ENCODE peak calls at places on chromosomes 5 and 9, in four cellular contexts. J is HCT116, T is K562, A is HepG2. K is an unnamed sample.

GRCh38 chr9:19998153-19998552 is 209.3 kb upstream of the SLC24A2 start:
- DNase-seq in A (no peak), J (peak; percentile 12), T (no peak), K (no peak)

GRCh38 chr9:97749928-97750327 is 52.8 kb upstream of the XPA start:
- DNase-seq in A (no peak), T (no peak), J (no peak), K (no peak)

GRCh38 chr5:66538531-66538930 is 57.7 kb upstream of the MAST4 start:
- DNase-seq in T (no peak), J (no peak), A (no peak), K (no peak)

GRCh38 chr9:76181020-76181641 is 213.1 kb downstream of the RFK start:
- DNase-seq in J (peak; percentile 26), T (no peak), A (no peak), K (no peak)

GRCh38 chr5:14250094-14250777 is 107.1 kb downstream of the TRIO start:
- DNase-seq in A (peak; percentile 19), T (peak; percentile 52), J (no peak), K (no peak)

GRCh38 chr5:180353226-180353962 is at the start of gene GFPT2:
- DNase-seq in A (peak; percentile 28), T (peak; percentile 100), J (no peak), K (no peak)

GRCh38 chr9:27133817-27134216 is 24.8 kb downstream of the TEK start:
- DNase-seq in J (no peak), T (no peak), A (no peak), K (no peak)

GRCh38 chr9:113715086-113715485 is 161.0 kb upstream of the ZNF618 start:
- DNase-seq in A (no peak), J (no peak), T (no peak), K (no peak)

GRCh38 chr9:93864029-93864428 is 91.1 kb downstream of the BARX1 start:
- DNase-seq in A (no peak), J (no peak), T (no peak), K (no peak)

GRCh38 chr9:92931606-92932005 is 15.7 kb upstream of the FGD3 start:
- DNase-seq in T (no peak), J (no peak), A (no peak), K (no peak)

GRCh38 chr9:127968717-127969383 is 11.9 kb downstream of the EEIG1 start:
- DNase-seq in A (no peak), J (peak; percentile 67), T (no peak), K (peak; percentile 67)

GRCh38 chr5:157494178-157494830 is 34.3 kb downstream of the NIPAL4 start:
- DNase-seq in J (no peak), T (no peak), A (peak; percentile 44), K (no peak)

GRCh38 chr9:35605336-35606137 is 475 bp downstream of the TESK1 start:
- DNase-seq in T (peak; percentile 61), A (no peak), J (no peak), K (no peak)

GRCh38 chr9:68697846-68698245 is 7.2 kb upstream of the PIP5K1B start:
- DNase-seq in J (no peak), A (no peak), T (no peak), K (no peak)

GRCh38 chr5:137938358-137939138 is 49.3 kb downstream of the PKD2L2 start:
- DNase-seq in T (no peak), A (no peak), J (no peak), K (no peak)

GRCh38 chr5:34736445-34737119 is 80.5 kb downstream of the RAI14 start:
- DNase-seq in J (peak; percentile 8), T (no peak), A (peak; percentile 40), K (no peak)

DNA sequence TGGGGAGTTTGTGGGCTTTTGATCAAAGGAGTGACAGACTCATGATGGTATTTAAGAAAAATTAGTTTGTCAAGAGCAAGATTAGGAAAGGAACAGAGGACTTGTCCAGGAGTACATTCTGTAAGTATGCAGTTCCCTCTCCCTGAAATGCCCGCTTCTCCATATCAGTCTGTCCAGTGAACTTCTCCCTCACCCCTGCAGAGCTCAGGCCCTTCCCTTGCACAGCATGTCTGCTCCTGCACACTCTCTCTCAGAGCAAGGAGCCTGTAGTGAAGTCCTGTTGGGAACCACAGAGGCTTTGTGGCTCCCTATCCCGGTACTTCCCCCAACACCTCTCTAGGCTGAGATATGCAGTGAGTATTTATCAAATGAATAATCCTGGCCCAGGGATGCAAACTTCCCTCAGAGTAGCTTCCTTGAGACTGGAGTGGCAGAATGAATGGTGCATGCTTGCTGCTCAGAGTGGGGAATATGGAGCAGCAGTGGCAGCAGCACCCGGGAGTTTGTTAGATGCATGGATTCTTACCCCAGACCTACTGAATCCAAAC is 48.8 kb downstream of the POC5 start:
- DNase-seq in A (no peak), J (no peak), T (no peak), K (no peak)
- TF ChIP-seq TCF7L2 in A (no peak), J (no peak), T (no peak), K (no peak)

GRCh38 chr5:176868126-176868525 is 31.0 kb downstream of the HK3 start:
- DNase-seq in A (no peak), J (no peak), T (no peak), K (no peak)

GRCh38 chr5:176868731-176869130 is 30.4 kb downstream of the HK3 start:
- DNase-seq in A (no peak), T (no peak), J (no peak), K (no peak)

GRCh38 chr5:176865964-176866363 is 33.2 kb downstream of the HK3 start:
- DNase-seq in J (no peak), T (no peak), A (no peak), K (no peak)

GRCh38 chr5:176864755-176865154 is 34.4 kb downstream of the HK3 start:
- DNase-seq in J (no peak), A (no peak), T (no peak), K (no peak)

GRCh38 chr5:176866913-176867312 is 32.2 kb downstream of the HK3 start:
- DNase-seq in T (no peak), J (no peak), A (no peak), K (no peak)
- TF ChIP-seq TCF7L2 in T (no peak), J (no peak), A (no peak), K (no peak)

DNA sequence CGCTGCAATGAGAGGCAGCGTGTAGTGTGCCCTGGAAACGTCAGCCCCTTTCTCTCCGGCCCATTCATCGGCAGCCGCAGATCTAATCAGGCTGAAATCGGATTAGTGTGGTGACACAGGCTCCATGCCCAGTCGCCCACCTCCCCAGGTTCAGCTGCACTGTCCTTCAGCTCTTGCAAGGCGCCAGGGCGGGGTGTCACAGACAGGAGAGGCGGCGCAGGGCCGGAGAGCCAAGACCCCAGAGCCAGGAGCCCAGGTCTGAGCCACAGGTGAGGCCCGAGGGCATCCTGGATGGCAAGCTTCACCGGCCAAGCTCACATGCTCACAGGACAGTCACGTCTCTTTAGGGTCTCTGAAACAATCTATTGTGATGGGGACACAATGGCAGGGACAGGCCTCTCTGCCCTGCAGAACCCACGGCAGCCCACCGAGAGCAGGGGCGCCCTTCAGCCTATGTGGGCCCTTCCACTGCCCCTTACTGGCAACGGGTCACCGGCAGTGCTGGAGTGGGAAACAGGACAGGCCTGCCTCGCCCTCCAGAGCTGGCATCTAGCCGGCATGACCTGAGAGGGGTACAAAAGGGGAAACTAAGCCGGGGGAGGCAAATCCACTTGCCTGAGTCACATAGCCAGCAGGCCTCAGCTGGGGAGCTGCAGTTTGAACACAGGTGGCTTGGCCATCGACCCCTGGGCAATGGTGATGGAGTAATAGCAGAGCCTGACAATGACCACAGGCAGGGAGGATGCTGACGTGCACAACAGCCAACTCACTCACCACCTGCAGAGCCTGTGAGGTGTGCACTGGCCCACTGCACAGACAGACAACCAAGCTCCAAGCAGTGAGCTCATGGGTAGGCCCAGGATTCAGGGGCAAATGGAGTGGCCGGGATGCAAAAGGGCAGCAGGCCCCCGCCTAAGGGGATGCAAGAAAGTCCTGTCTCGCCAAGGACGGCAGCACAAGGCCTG is 48.1 kb downstream of the VAV2 start:
- DNase-seq in J (no peak), T (no peak), A (no peak), K (no peak)
- TF ChIP-seq TCF7L2 in J (no peak), T (no peak), A (no peak), K (no peak)

DNA sequence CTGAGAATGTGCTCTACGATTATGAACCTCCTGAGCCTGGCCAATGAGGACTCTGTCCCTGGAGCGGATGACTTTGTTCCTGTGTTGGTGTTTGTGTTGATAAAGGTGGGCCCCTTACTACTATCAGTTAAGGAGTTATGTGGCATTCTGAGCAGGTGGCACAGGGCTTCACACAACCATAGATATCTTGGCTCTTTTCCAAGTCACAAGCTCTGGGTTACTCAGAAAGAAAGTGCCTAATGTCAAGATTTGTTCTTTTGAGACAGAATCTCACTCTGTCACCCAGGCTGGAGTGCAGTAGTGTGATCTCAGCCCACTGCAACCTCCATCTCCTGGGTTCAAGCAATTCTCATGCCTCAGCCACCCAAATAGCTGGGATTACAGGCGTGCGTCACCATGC is 99.0 kb downstream of the GAPVD1 start:
- DNase-seq in A (no peak), J (no peak), T (no peak), K (no peak)
- TF ChIP-seq TCF7L2 in A (no peak), J (no peak), T (no peak), K (no peak)